ENCODE peak calls at places on chromosomes 11 and 22, in nine cellular contexts. One of them, this sample, is unnamed.

GRCh38 chr11:86484795-86485166 is 110.1 kb downstream of the CCDC81 start:
- DNase-seq in GM23248: peak; percentile 36
- DNase-seq in cardiac muscle cell: no peak
- DNase-seq in neural progenitor cell: no peak
- DNase-seq in A549: no peak
- DNase-seq in colonic mucosa: no peak
- DNase-seq in MM.1S: no peak
- DNase-seq in testis: no peak
- DNase-seq in HCT116: no peak
- DNase-seq in this sample: no peak

GRCh38 chr11:122843281-122844150 is 5.2 kb downstream of the CRTAM start:
- DNase-seq in GM23248: no peak
- DNase-seq in cardiac muscle cell: no peak
- DNase-seq in neural progenitor cell: no peak
- DNase-seq in A549: no peak
- DNase-seq in colonic mucosa: no peak
- DNase-seq in MM.1S: no peak
- DNase-seq in testis: no peak
- DNase-seq in HCT116: no peak
- DNase-seq in this sample: no peak

GRCh38 chr11:118908931-118909618 is 16.7 kb downstream of the BCL9L start:
- DNase-seq in GM23248: peak; percentile 84
- DNase-seq in cardiac muscle cell: peak; percentile 95
- DNase-seq in neural progenitor cell: peak; percentile 88
- DNase-seq in A549: no peak
- DNase-seq in colonic mucosa: peak; percentile 66
- DNase-seq in MM.1S: no peak
- DNase-seq in testis: peak; percentile 89
- DNase-seq in HCT116: no peak
- DNase-seq in this sample: peak; percentile 96

GRCh38 chr11:61949169-61950034 is 749 bp upstream of the BEST1 start:
- DNase-seq in GM23248: peak; percentile 93
- DNase-seq in cardiac muscle cell: peak; percentile 98
- DNase-seq in neural progenitor cell: peak; percentile 37
- DNase-seq in A549: peak; percentile 51
- DNase-seq in colonic mucosa: peak; percentile 50
- DNase-seq in MM.1S: peak; percentile 26
- DNase-seq in testis: peak; percentile 95
- DNase-seq in HCT116: peak; percentile 81
- DNase-seq in this sample: peak; percentile 98

GRCh38 chr11:74538680-74539079 is 45.2 kb upstream of the LIPT2 start:
- DNase-seq in GM23248: peak; percentile 44
- DNase-seq in cardiac muscle cell: no peak
- DNase-seq in neural progenitor cell: peak; percentile 10
- DNase-seq in A549: no peak
- DNase-seq in colonic mucosa: no peak
- DNase-seq in MM.1S: no peak
- DNase-seq in testis: no peak
- DNase-seq in HCT116: no peak
- DNase-seq in this sample: no peak

GRCh38 chr11:94851864-94852581 is 83.9 kb downstream of the AMOTL1 start:
- DNase-seq in GM23248: no peak
- DNase-seq in cardiac muscle cell: no peak
- DNase-seq in neural progenitor cell: no peak
- DNase-seq in A549: no peak
- DNase-seq in colonic mucosa: no peak
- DNase-seq in MM.1S: no peak
- DNase-seq in testis: no peak
- DNase-seq in HCT116: no peak
- DNase-seq in this sample: no peak

GRCh38 chr11:114377612-114378267 is 22.6 kb downstream of the C11orf71 start:
- DNase-seq in GM23248: peak; percentile 94
- DNase-seq in cardiac muscle cell: peak; percentile 34
- DNase-seq in neural progenitor cell: no peak
- DNase-seq in A549: no peak
- DNase-seq in colonic mucosa: no peak
- DNase-seq in MM.1S: no peak
- DNase-seq in testis: no peak
- DNase-seq in HCT116: no peak
- DNase-seq in this sample: peak; percentile 63

GRCh38 chr11:63670077-63670737 is 969 bp downstream of the ATL3 start:
- DNase-seq in GM23248: peak; percentile 75
- DNase-seq in cardiac muscle cell: peak; percentile 62
- DNase-seq in neural progenitor cell: no peak
- DNase-seq in A549: no peak
- DNase-seq in colonic mucosa: no peak
- DNase-seq in MM.1S: no peak
- DNase-seq in testis: no peak
- DNase-seq in HCT116: no peak
- DNase-seq in this sample: peak; percentile 74

GRCh38 chr22:44088976-44089570 is 65.0 kb downstream of the PARVB start:
- DNase-seq in GM23248: peak; percentile 88
- DNase-seq in cardiac muscle cell: no peak
- DNase-seq in neural progenitor cell: no peak
- DNase-seq in A549: no peak
- DNase-seq in colonic mucosa: no peak
- DNase-seq in MM.1S: no peak
- DNase-seq in testis: peak; percentile 37
- DNase-seq in HCT116: no peak
- DNase-seq in this sample: peak; percentile 97

GRCh38 chr22:49021097-49021925 is 806.4 kb downstream of the BRD1 start:
- DNase-seq in GM23248: no peak
- DNase-seq in cardiac muscle cell: no peak
- DNase-seq in neural progenitor cell: no peak
- DNase-seq in A549: no peak
- DNase-seq in colonic mucosa: no peak
- DNase-seq in MM.1S: no peak
- DNase-seq in testis: no peak
- DNase-seq in HCT116: no peak
- DNase-seq in this sample: peak; percentile 69

GRCh38 chr22:49022816-49023160 is 804.9 kb downstream of the BRD1 start:
- DNase-seq in GM23248: no peak
- DNase-seq in cardiac muscle cell: no peak
- DNase-seq in neural progenitor cell: no peak
- DNase-seq in A549: no peak
- DNase-seq in colonic mucosa: no peak
- DNase-seq in MM.1S: no peak
- DNase-seq in testis: no peak
- DNase-seq in HCT116: no peak
- DNase-seq in this sample: peak; percentile 58

GRCh38 chr22:49020314-49020713 is 807.4 kb downstream of the BRD1 start:
- DNase-seq in GM23248: no peak
- DNase-seq in cardiac muscle cell: no peak
- DNase-seq in neural progenitor cell: no peak
- DNase-seq in A549: no peak
- DNase-seq in colonic mucosa: no peak
- DNase-seq in MM.1S: no peak
- DNase-seq in testis: peak; percentile 67
- DNase-seq in HCT116: no peak
- DNase-seq in this sample: peak; percentile 58

GRCh38 chr22:49023161-49023878 is 804.4 kb downstream of the BRD1 start:
- DNase-seq in GM23248: no peak
- DNase-seq in cardiac muscle cell: no peak
- DNase-seq in neural progenitor cell: no peak
- DNase-seq in A549: no peak
- DNase-seq in colonic mucosa: no peak
- DNase-seq in MM.1S: no peak
- DNase-seq in testis: no peak
- DNase-seq in HCT116: no peak
- DNase-seq in this sample: peak; percentile 81

GRCh38 chr22:49021926-49022815 is 805.5 kb downstream of the BRD1 start:
- DNase-seq in GM23248: no peak
- DNase-seq in cardiac muscle cell: no peak
- DNase-seq in neural progenitor cell: no peak
- DNase-seq in A549: no peak
- DNase-seq in colonic mucosa: no peak
- DNase-seq in MM.1S: no peak
- DNase-seq in testis: no peak
- DNase-seq in HCT116: no peak
- DNase-seq in this sample: peak; percentile 48
- H3K27ac ChIP-seq in GM23248: no peak overlapping the region
- H3K27ac ChIP-seq in cardiac muscle cell: no peak overlapping the region
- H3K27ac ChIP-seq in neural progenitor cell: no peak overlapping the region
- H3K27ac ChIP-seq in A549: no peak overlapping the region
- H3K27ac ChIP-seq in colonic mucosa: no peak overlapping the region
- H3K27ac ChIP-seq in MM.1S: no peak overlapping the region
- H3K27ac ChIP-seq in testis: no peak overlapping the region
- H3K27ac ChIP-seq in HCT116: no peak overlapping the region
- H3K27ac ChIP-seq in this sample: no peak overlapping the region

DNA sequence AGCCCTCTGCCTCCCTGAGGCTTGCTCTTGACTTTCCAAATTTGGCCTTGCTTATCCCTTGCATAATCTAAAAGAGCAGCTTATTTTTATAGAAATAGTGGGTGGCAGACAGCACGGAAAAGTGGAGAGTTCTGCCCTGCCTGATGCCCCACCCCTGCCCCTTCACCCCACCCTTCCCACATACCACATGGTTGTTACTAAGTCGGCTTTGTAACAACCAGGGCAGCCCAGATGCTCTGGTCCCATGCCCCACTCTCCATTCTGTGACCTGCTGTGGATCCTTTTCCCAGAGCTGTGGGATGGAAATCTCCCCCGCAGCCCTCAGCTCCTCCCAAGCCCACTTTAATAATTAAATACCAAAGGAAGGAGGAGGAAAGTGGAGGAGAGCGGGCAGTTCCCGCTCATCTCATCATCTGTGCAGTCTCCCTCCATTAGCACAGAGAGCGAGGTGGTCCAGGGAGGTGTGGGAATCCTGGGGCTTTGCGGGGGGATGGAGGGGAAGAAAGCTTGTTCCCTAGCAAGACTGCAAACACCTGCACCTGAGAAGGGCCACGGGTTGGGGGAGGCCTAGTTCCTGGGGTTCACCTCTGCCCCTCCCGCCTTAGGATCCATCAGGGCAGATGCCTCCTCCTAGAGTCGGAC is 10.8 kb downstream of the MRGPRF start:
- DNase-seq in GM23248: peak; percentile 43
- DNase-seq in cardiac muscle cell: no peak
- DNase-seq in neural progenitor cell: no peak
- DNase-seq in A549: no peak
- DNase-seq in colonic mucosa: peak; percentile 16
- DNase-seq in MM.1S: no peak
- DNase-seq in testis: no peak
- DNase-seq in HCT116: no peak
- DNase-seq in this sample: peak; percentile 93
- H3K27ac ChIP-seq in GM23248: no peak overlapping the region
- H3K27ac ChIP-seq in cardiac muscle cell: no peak overlapping the region
- H3K27ac ChIP-seq in neural progenitor cell: no peak overlapping the region
- H3K27ac ChIP-seq in A549: no peak overlapping the region
- H3K27ac ChIP-seq in colonic mucosa: peak overlapping the region; percentile 17
- H3K27ac ChIP-seq in MM.1S: no peak overlapping the region
- H3K27ac ChIP-seq in testis: no peak overlapping the region
- H3K27ac ChIP-seq in HCT116: no peak overlapping the region
- H3K27ac ChIP-seq in this sample: no peak overlapping the region

GRCh38 chr22:46454233-46454909 is 83.0 kb downstream of the CELSR1 start:
- DNase-seq in GM23248: no peak
- DNase-seq in cardiac muscle cell: no peak
- DNase-seq in neural progenitor cell: no peak
- DNase-seq in A549: no peak
- DNase-seq in colonic mucosa: no peak
- DNase-seq in MM.1S: no peak
- DNase-seq in testis: no peak
- DNase-seq in HCT116: no peak
- DNase-seq in this sample: no peak

GRCh38 chr22:46455453-46455852 is 82.0 kb downstream of the CELSR1 start:
- DNase-seq in GM23248: no peak
- DNase-seq in cardiac muscle cell: no peak
- DNase-seq in neural progenitor cell: no peak
- DNase-seq in A549: no peak
- DNase-seq in colonic mucosa: no peak
- DNase-seq in MM.1S: no peak
- DNase-seq in testis: no peak
- DNase-seq in HCT116: no peak
- DNase-seq in this sample: no peak

GRCh38 chr22:46453829-46454220 is 83.6 kb downstream of the CELSR1 start:
- DNase-seq in GM23248: no peak
- DNase-seq in cardiac muscle cell: no peak
- DNase-seq in neural progenitor cell: no peak
- DNase-seq in A549: no peak
- DNase-seq in colonic mucosa: no peak
- DNase-seq in MM.1S: no peak
- DNase-seq in testis: no peak
- DNase-seq in HCT116: no peak
- DNase-seq in this sample: no peak

GRCh38 chr22:46453006-46453828 is 84.2 kb downstream of the CELSR1 start:
- DNase-seq in GM23248: no peak
- DNase-seq in cardiac muscle cell: peak; percentile 21
- DNase-seq in neural progenitor cell: no peak
- DNase-seq in A549: no peak
- DNase-seq in colonic mucosa: no peak
- DNase-seq in MM.1S: no peak
- DNase-seq in testis: no peak
- DNase-seq in HCT116: no peak
- DNase-seq in this sample: no peak

GRCh38 chr22:46454910-46455269 is 82.5 kb downstream of the CELSR1 start:
- DNase-seq in GM23248: no peak
- DNase-seq in cardiac muscle cell: no peak
- DNase-seq in neural progenitor cell: no peak
- DNase-seq in A549: peak; percentile 40
- DNase-seq in colonic mucosa: no peak
- DNase-seq in MM.1S: no peak
- DNase-seq in testis: no peak
- DNase-seq in HCT116: peak; percentile 65
- DNase-seq in this sample: no peak
- H3K27ac ChIP-seq in GM23248: no peak overlapping the region
- H3K27ac ChIP-seq in cardiac muscle cell: no peak overlapping the region
- H3K27ac ChIP-seq in neural progenitor cell: no peak overlapping the region
- H3K27ac ChIP-seq in A549: peak overlapping the region; percentile 41
- H3K27ac ChIP-seq in colonic mucosa: no peak overlapping the region
- H3K27ac ChIP-seq in MM.1S: no peak overlapping the region
- H3K27ac ChIP-seq in testis: no peak overlapping the region
- H3K27ac ChIP-seq in HCT116: peak overlapping the region; percentile 27
- H3K27ac ChIP-seq in this sample: no peak overlapping the region

GRCh38 chr11:2734181-2735052 is 34.6 kb upstream of the KCNQ1OT1 start:
- DNase-seq in GM23248: no peak
- DNase-seq in cardiac muscle cell: no peak
- DNase-seq in neural progenitor cell: no peak
- DNase-seq in A549: no peak
- DNase-seq in colonic mucosa: no peak
- DNase-seq in MM.1S: no peak
- DNase-seq in testis: no peak
- DNase-seq in HCT116: no peak
- DNase-seq in this sample: peak; percentile 83

GRCh38 chr11:2737226-2737590 is 37.4 kb upstream of the KCNQ1OT1 start:
- DNase-seq in GM23248: no peak
- DNase-seq in cardiac muscle cell: no peak
- DNase-seq in neural progenitor cell: no peak
- DNase-seq in A549: no peak
- DNase-seq in colonic mucosa: no peak
- DNase-seq in MM.1S: no peak
- DNase-seq in testis: no peak
- DNase-seq in HCT116: no peak
- DNase-seq in this sample: peak; percentile 94

GRCh38 chr11:2732940-2733628 is 33.3 kb upstream of the KCNQ1OT1 start:
- DNase-seq in GM23248: no peak
- DNase-seq in cardiac muscle cell: no peak
- DNase-seq in neural progenitor cell: no peak
- DNase-seq in A549: no peak
- DNase-seq in colonic mucosa: no peak
- DNase-seq in MM.1S: no peak
- DNase-seq in testis: no peak
- DNase-seq in HCT116: no peak
- DNase-seq in this sample: peak; percentile 82

GRCh38 chr11:2736577-2737225 is 36.9 kb upstream of the KCNQ1OT1 start:
- DNase-seq in GM23248: no peak
- DNase-seq in cardiac muscle cell: no peak
- DNase-seq in neural progenitor cell: no peak
- DNase-seq in A549: no peak
- DNase-seq in colonic mucosa: peak; percentile 60
- DNase-seq in MM.1S: no peak
- DNase-seq in testis: no peak
- DNase-seq in HCT116: no peak
- DNase-seq in this sample: peak; percentile 76

GRCh38 chr11:2735053-2735589 is 35.3 kb upstream of the KCNQ1OT1 start:
- DNase-seq in GM23248: no peak
- DNase-seq in cardiac muscle cell: no peak
- DNase-seq in neural progenitor cell: no peak
- DNase-seq in A549: no peak
- DNase-seq in colonic mucosa: no peak
- DNase-seq in MM.1S: no peak
- DNase-seq in testis: no peak
- DNase-seq in HCT116: no peak
- DNase-seq in this sample: peak; percentile 86
- H3K27ac ChIP-seq in GM23248: no peak overlapping the region
- H3K27ac ChIP-seq in cardiac muscle cell: no peak overlapping the region
- H3K27ac ChIP-seq in neural progenitor cell: no peak overlapping the region
- H3K27ac ChIP-seq in A549: no peak overlapping the region
- H3K27ac ChIP-seq in colonic mucosa: no peak overlapping the region
- H3K27ac ChIP-seq in MM.1S: no peak overlapping the region
- H3K27ac ChIP-seq in testis: no peak overlapping the region
- H3K27ac ChIP-seq in HCT116: no peak overlapping the region
- H3K27ac ChIP-seq in this sample: no peak overlapping the region

This sample was measured in osteoblast.